ENCODE peak calls at places on chromosomes 5 and 9, in four cellular contexts. One of them, this sample, is unnamed.

GRCh38 chr5:57987552-57987951 is 472.3 kb downstream of the PLK2 start:
- DNase-seq in naive thymus-derived CD8-positive, alpha-beta T cell: no peak
- DNase-seq in stimulated activated CD4-positive, alpha-beta T cell treated with anti-CD3 and anti-CD28 coated beads, Interleukin-1b, Interleukin-23, amount 100 ng/mL, for 4 hours: no peak
- DNase-seq in natural killer cell treated with Interleukin-12 subunit alpha and Interleukin-12 subunit beta and Interleukin-15 and Interleukin-18, amount 100 ng/mL, for 72 hours: no peak
- DNase-seq in this sample: no peak

GRCh38 chr5:68027519-68027918 is 188.0 kb upstream of the PIK3R1 start:
- DNase-seq in natural killer cell treated with Interleukin-12 subunit alpha and Interleukin-12 subunit beta and Interleukin-15 and Interleukin-18, amount 100 ng/mL, for 72 hours: no peak
- DNase-seq in stimulated activated CD4-positive, alpha-beta T cell treated with anti-CD3 and anti-CD28 coated beads, Interleukin-1b, Interleukin-23, amount 100 ng/mL, for 4 hours: no peak
- DNase-seq in naive thymus-derived CD8-positive, alpha-beta T cell: no peak
- DNase-seq in this sample: no peak

GRCh38 chr5:22621084-22621483 is 232.1 kb downstream of the CDH12 start:
- DNase-seq in naive thymus-derived CD8-positive, alpha-beta T cell: no peak
- DNase-seq in natural killer cell treated with Interleukin-12 subunit alpha and Interleukin-12 subunit beta and Interleukin-15 and Interleukin-18, amount 100 ng/mL, for 72 hours: no peak
- DNase-seq in stimulated activated CD4-positive, alpha-beta T cell treated with anti-CD3 and anti-CD28 coated beads, Interleukin-1b, Interleukin-23, amount 100 ng/mL, for 4 hours: no peak
- DNase-seq in this sample: no peak

GRCh38 chr9:2424564-2425153 is 196.9 kb upstream of the VLDLR start:
- DNase-seq in naive thymus-derived CD8-positive, alpha-beta T cell: no peak
- DNase-seq in natural killer cell treated with Interleukin-12 subunit alpha and Interleukin-12 subunit beta and Interleukin-15 and Interleukin-18, amount 100 ng/mL, for 72 hours: no peak
- DNase-seq in stimulated activated CD4-positive, alpha-beta T cell treated with anti-CD3 and anti-CD28 coated beads, Interleukin-1b, Interleukin-23, amount 100 ng/mL, for 4 hours: no peak
- DNase-seq in this sample: no peak

GRCh38 chr9:87606921-87607521 is 109.4 kb downstream of the DAPK1 start:
- DNase-seq in stimulated activated CD4-positive, alpha-beta T cell treated with anti-CD3 and anti-CD28 coated beads, Interleukin-1b, Interleukin-23, amount 100 ng/mL, for 4 hours: no peak
- DNase-seq in natural killer cell treated with Interleukin-12 subunit alpha and Interleukin-12 subunit beta and Interleukin-15 and Interleukin-18, amount 100 ng/mL, for 72 hours: no peak
- DNase-seq in naive thymus-derived CD8-positive, alpha-beta T cell: no peak
- DNase-seq in this sample: no peak

GRCh38 chr5:73018892-73019291 is 63.1 kb downstream of the FCHO2 start:
- DNase-seq in natural killer cell treated with Interleukin-12 subunit alpha and Interleukin-12 subunit beta and Interleukin-15 and Interleukin-18, amount 100 ng/mL, for 72 hours: no peak
- DNase-seq in stimulated activated CD4-positive, alpha-beta T cell treated with anti-CD3 and anti-CD28 coated beads, Interleukin-1b, Interleukin-23, amount 100 ng/mL, for 4 hours: no peak
- DNase-seq in naive thymus-derived CD8-positive, alpha-beta T cell: no peak
- DNase-seq in this sample: no peak

GRCh38 chr5:33148076-33148501 is 292.7 kb upstream of the TARS1 start:
- DNase-seq in naive thymus-derived CD8-positive, alpha-beta T cell: no peak
- DNase-seq in stimulated activated CD4-positive, alpha-beta T cell treated with anti-CD3 and anti-CD28 coated beads, Interleukin-1b, Interleukin-23, amount 100 ng/mL, for 4 hours: no peak
- DNase-seq in natural killer cell treated with Interleukin-12 subunit alpha and Interleukin-12 subunit beta and Interleukin-15 and Interleukin-18, amount 100 ng/mL, for 72 hours: no peak
- DNase-seq in this sample: no peak

GRCh38 chr9:133237271-133237731 is 28.3 kb upstream of the OBP2B start:
- DNase-seq in stimulated activated CD4-positive, alpha-beta T cell treated with anti-CD3 and anti-CD28 coated beads, Interleukin-1b, Interleukin-23, amount 100 ng/mL, for 4 hours: no peak
- DNase-seq in natural killer cell treated with Interleukin-12 subunit alpha and Interleukin-12 subunit beta and Interleukin-15 and Interleukin-18, amount 100 ng/mL, for 72 hours: no peak
- DNase-seq in naive thymus-derived CD8-positive, alpha-beta T cell: no peak
- DNase-seq in this sample: no peak

GRCh38 chr9:121376214-121376830 is 6.3 kb upstream of the STOM start:
- DNase-seq in naive thymus-derived CD8-positive, alpha-beta T cell: peak
- DNase-seq in stimulated activated CD4-positive, alpha-beta T cell treated with anti-CD3 and anti-CD28 coated beads, Interleukin-1b, Interleukin-23, amount 100 ng/mL, for 4 hours: no peak
- DNase-seq in natural killer cell treated with Interleukin-12 subunit alpha and Interleukin-12 subunit beta and Interleukin-15 and Interleukin-18, amount 100 ng/mL, for 72 hours: no peak
- DNase-seq in this sample: no peak

GRCh38 chr5:43601454-43602260 is 1.3 kb upstream of the NNT start:
- DNase-seq in naive thymus-derived CD8-positive, alpha-beta T cell: no peak
- DNase-seq in natural killer cell treated with Interleukin-12 subunit alpha and Interleukin-12 subunit beta and Interleukin-15 and Interleukin-18, amount 100 ng/mL, for 72 hours: no peak
- DNase-seq in stimulated activated CD4-positive, alpha-beta T cell treated with anti-CD3 and anti-CD28 coated beads, Interleukin-1b, Interleukin-23, amount 100 ng/mL, for 4 hours: no peak
- DNase-seq in this sample: no peak

GRCh38 chr5:132671000-132671399 is 2.8 kb upstream of the IL4 start:
- DNase-seq in naive thymus-derived CD8-positive, alpha-beta T cell: no peak
- DNase-seq in natural killer cell treated with Interleukin-12 subunit alpha and Interleukin-12 subunit beta and Interleukin-15 and Interleukin-18, amount 100 ng/mL, for 72 hours: no peak
- DNase-seq in stimulated activated CD4-positive, alpha-beta T cell treated with anti-CD3 and anti-CD28 coated beads, Interleukin-1b, Interleukin-23, amount 100 ng/mL, for 4 hours: no peak
- DNase-seq in this sample: no peak

GRCh38 chr9:21906878-21907277 is 87.3 kb downstream of the CDKN2A start:
- DNase-seq in naive thymus-derived CD8-positive, alpha-beta T cell: no peak
- DNase-seq in natural killer cell treated with Interleukin-12 subunit alpha and Interleukin-12 subunit beta and Interleukin-15 and Interleukin-18, amount 100 ng/mL, for 72 hours: no peak
- DNase-seq in stimulated activated CD4-positive, alpha-beta T cell treated with anti-CD3 and anti-CD28 coated beads, Interleukin-1b, Interleukin-23, amount 100 ng/mL, for 4 hours: no peak
- DNase-seq in this sample: no peak

GRCh38 chr9:95224371-95225015 is 93.0 kb downstream of the FANCC start:
- DNase-seq in naive thymus-derived CD8-positive, alpha-beta T cell: no peak
- DNase-seq in stimulated activated CD4-positive, alpha-beta T cell treated with anti-CD3 and anti-CD28 coated beads, Interleukin-1b, Interleukin-23, amount 100 ng/mL, for 4 hours: no peak
- DNase-seq in natural killer cell treated with Interleukin-12 subunit alpha and Interleukin-12 subunit beta and Interleukin-15 and Interleukin-18, amount 100 ng/mL, for 72 hours: no peak
- DNase-seq in this sample: no peak

GRCh38 chr5:95903838-95904237 is 57.8 kb downstream of the ELL2 start:
- DNase-seq in stimulated activated CD4-positive, alpha-beta T cell treated with anti-CD3 and anti-CD28 coated beads, Interleukin-1b, Interleukin-23, amount 100 ng/mL, for 4 hours: no peak
- DNase-seq in naive thymus-derived CD8-positive, alpha-beta T cell: no peak
- DNase-seq in natural killer cell treated with Interleukin-12 subunit alpha and Interleukin-12 subunit beta and Interleukin-15 and Interleukin-18, amount 100 ng/mL, for 72 hours: no peak
- DNase-seq in this sample: no peak

GRCh38 chr5:62051747-62052146 is 254.3 kb upstream of the KIF2A start:
- DNase-seq in naive thymus-derived CD8-positive, alpha-beta T cell: no peak
- DNase-seq in natural killer cell treated with Interleukin-12 subunit alpha and Interleukin-12 subunit beta and Interleukin-15 and Interleukin-18, amount 100 ng/mL, for 72 hours: no peak
- DNase-seq in stimulated activated CD4-positive, alpha-beta T cell treated with anti-CD3 and anti-CD28 coated beads, Interleukin-1b, Interleukin-23, amount 100 ng/mL, for 4 hours: no peak
- DNase-seq in this sample: no peak

GRCh38 chr5:36374275-36374862 is 72.7 kb upstream of the RANBP3L start:
- DNase-seq in stimulated activated CD4-positive, alpha-beta T cell treated with anti-CD3 and anti-CD28 coated beads, Interleukin-1b, Interleukin-23, amount 100 ng/mL, for 4 hours: no peak
- DNase-seq in naive thymus-derived CD8-positive, alpha-beta T cell: no peak
- DNase-seq in natural killer cell treated with Interleukin-12 subunit alpha and Interleukin-12 subunit beta and Interleukin-15 and Interleukin-18, amount 100 ng/mL, for 72 hours: no peak
- DNase-seq in this sample: no peak

GRCh38 chr5:143913008-143913752 is 101.2 kb downstream of the HMHB1 start:
- DNase-seq in natural killer cell treated with Interleukin-12 subunit alpha and Interleukin-12 subunit beta and Interleukin-15 and Interleukin-18, amount 100 ng/mL, for 72 hours: no peak
- DNase-seq in naive thymus-derived CD8-positive, alpha-beta T cell: no peak
- DNase-seq in stimulated activated CD4-positive, alpha-beta T cell treated with anti-CD3 and anti-CD28 coated beads, Interleukin-1b, Interleukin-23, amount 100 ng/mL, for 4 hours: no peak
- DNase-seq in this sample: no peak

GRCh38 chr9:93082841-93083411 is 13.1 kb upstream of the CARD19 start:
- DNase-seq in natural killer cell treated with Interleukin-12 subunit alpha and Interleukin-12 subunit beta and Interleukin-15 and Interleukin-18, amount 100 ng/mL, for 72 hours: peak
- DNase-seq in naive thymus-derived CD8-positive, alpha-beta T cell: no peak
- DNase-seq in stimulated activated CD4-positive, alpha-beta T cell treated with anti-CD3 and anti-CD28 coated beads, Interleukin-1b, Interleukin-23, amount 100 ng/mL, for 4 hours: no peak
- DNase-seq in this sample: no peak

GRCh38 chr5:133921899-133922468 is 46.4 kb downstream of the C5orf15 start:
- DNase-seq in stimulated activated CD4-positive, alpha-beta T cell treated with anti-CD3 and anti-CD28 coated beads, Interleukin-1b, Interleukin-23, amount 100 ng/mL, for 4 hours: no peak
- DNase-seq in naive thymus-derived CD8-positive, alpha-beta T cell: no peak
- DNase-seq in natural killer cell treated with Interleukin-12 subunit alpha and Interleukin-12 subunit beta and Interleukin-15 and Interleukin-18, amount 100 ng/mL, for 72 hours: no peak
- DNase-seq in this sample: no peak

GRCh38 chr9:69385474-69386091 is 60.6 kb downstream of the ENTREP1 start:
- DNase-seq in stimulated activated CD4-positive, alpha-beta T cell treated with anti-CD3 and anti-CD28 coated beads, Interleukin-1b, Interleukin-23, amount 100 ng/mL, for 4 hours: no peak
- DNase-seq in natural killer cell treated with Interleukin-12 subunit alpha and Interleukin-12 subunit beta and Interleukin-15 and Interleukin-18, amount 100 ng/mL, for 72 hours: no peak
- DNase-seq in naive thymus-derived CD8-positive, alpha-beta T cell: no peak
- DNase-seq in this sample: no peak

GRCh38 chr9:69222953-69223352 is 48.9 kb downstream of the TJP2 start:
- DNase-seq in stimulated activated CD4-positive, alpha-beta T cell treated with anti-CD3 and anti-CD28 coated beads, Interleukin-1b, Interleukin-23, amount 100 ng/mL, for 4 hours: no peak
- DNase-seq in naive thymus-derived CD8-positive, alpha-beta T cell: no peak
- DNase-seq in natural killer cell treated with Interleukin-12 subunit alpha and Interleukin-12 subunit beta and Interleukin-15 and Interleukin-18, amount 100 ng/mL, for 72 hours: no peak
- DNase-seq in this sample: no peak

GRCh38 chr5:179346875-179347274 is 1.6 kb upstream of the ADAMTS2 start:
- DNase-seq in stimulated activated CD4-positive, alpha-beta T cell treated with anti-CD3 and anti-CD28 coated beads, Interleukin-1b, Interleukin-23, amount 100 ng/mL, for 4 hours: no peak
- DNase-seq in natural killer cell treated with Interleukin-12 subunit alpha and Interleukin-12 subunit beta and Interleukin-15 and Interleukin-18, amount 100 ng/mL, for 72 hours: no peak
- DNase-seq in naive thymus-derived CD8-positive, alpha-beta T cell: no peak
- DNase-seq in this sample: no peak

GRCh38 chr5:132466453-132467291 is 23.9 kb downstream of the IRF1 start:
- DNase-seq in naive thymus-derived CD8-positive, alpha-beta T cell: peak
- DNase-seq in stimulated activated CD4-positive, alpha-beta T cell treated with anti-CD3 and anti-CD28 coated beads, Interleukin-1b, Interleukin-23, amount 100 ng/mL, for 4 hours: no peak
- DNase-seq in natural killer cell treated with Interleukin-12 subunit alpha and Interleukin-12 subunit beta and Interleukin-15 and Interleukin-18, amount 100 ng/mL, for 72 hours: peak
- DNase-seq in this sample: peak

GRCh38 chr9:69376651-69377050 is 51.6 kb downstream of the ENTREP1 start:
- DNase-seq in natural killer cell treated with Interleukin-12 subunit alpha and Interleukin-12 subunit beta and Interleukin-15 and Interleukin-18, amount 100 ng/mL, for 72 hours: no peak
- DNase-seq in stimulated activated CD4-positive, alpha-beta T cell treated with anti-CD3 and anti-CD28 coated beads, Interleukin-1b, Interleukin-23, amount 100 ng/mL, for 4 hours: no peak
- DNase-seq in naive thymus-derived CD8-positive, alpha-beta T cell: no peak
- DNase-seq in this sample: no peak

GRCh38 chr5:143886621-143887301 is 74.8 kb downstream of the HMHB1 start:
- DNase-seq in stimulated activated CD4-positive, alpha-beta T cell treated with anti-CD3 and anti-CD28 coated beads, Interleukin-1b, Interleukin-23, amount 100 ng/mL, for 4 hours: no peak
- DNase-seq in natural killer cell treated with Interleukin-12 subunit alpha and Interleukin-12 subunit beta and Interleukin-15 and Interleukin-18, amount 100 ng/mL, for 72 hours: no peak
- DNase-seq in naive thymus-derived CD8-positive, alpha-beta T cell: no peak
- DNase-seq in this sample: no peak

GRCh38 chr5:83375049-83375710 is 96.4 kb upstream of the VCAN start:
- DNase-seq in natural killer cell treated with Interleukin-12 subunit alpha and Interleukin-12 subunit beta and Interleukin-15 and Interleukin-18, amount 100 ng/mL, for 72 hours: no peak
- DNase-seq in stimulated activated CD4-positive, alpha-beta T cell treated with anti-CD3 and anti-CD28 coated beads, Interleukin-1b, Interleukin-23, amount 100 ng/mL, for 4 hours: no peak
- DNase-seq in naive thymus-derived CD8-positive, alpha-beta T cell: no peak
- DNase-seq in this sample: no peak

GRCh38 chr9:104553261-104553660 is 15.7 kb upstream of the OR13C8 start:
- DNase-seq in stimulated activated CD4-positive, alpha-beta T cell treated with anti-CD3 and anti-CD28 coated beads, Interleukin-1b, Interleukin-23, amount 100 ng/mL, for 4 hours: no peak
- DNase-seq in naive thymus-derived CD8-positive, alpha-beta T cell: no peak
- DNase-seq in natural killer cell treated with Interleukin-12 subunit alpha and Interleukin-12 subunit beta and Interleukin-15 and Interleukin-18, amount 100 ng/mL, for 72 hours: no peak
- DNase-seq in this sample: no peak

GRCh38 chr5:172002840-172003512 is 3.5 kb downstream of the FBXW11 start:
- DNase-seq in natural killer cell treated with Interleukin-12 subunit alpha and Interleukin-12 subunit beta and Interleukin-15 and Interleukin-18, amount 100 ng/mL, for 72 hours: no peak
- DNase-seq in stimulated activated CD4-positive, alpha-beta T cell treated with anti-CD3 and anti-CD28 coated beads, Interleukin-1b, Interleukin-23, amount 100 ng/mL, for 4 hours: no peak
- DNase-seq in naive thymus-derived CD8-positive, alpha-beta T cell: no peak
- DNase-seq in this sample: no peak

GRCh38 chr5:148820778-148821395 is 5.5 kb upstream of the ADRB2 start:
- DNase-seq in natural killer cell treated with Interleukin-12 subunit alpha and Interleukin-12 subunit beta and Interleukin-15 and Interleukin-18, amount 100 ng/mL, for 72 hours: no peak
- DNase-seq in naive thymus-derived CD8-positive, alpha-beta T cell: peak
- DNase-seq in stimulated activated CD4-positive, alpha-beta T cell treated with anti-CD3 and anti-CD28 coated beads, Interleukin-1b, Interleukin-23, amount 100 ng/mL, for 4 hours: no peak
- DNase-seq in this sample: no peak

GRCh38 chr9:117448066-117448465 is 33.2 kb upstream of the ASTN2 start:
- DNase-seq in natural killer cell treated with Interleukin-12 subunit alpha and Interleukin-12 subunit beta and Interleukin-15 and Interleukin-18, amount 100 ng/mL, for 72 hours: no peak
- DNase-seq in naive thymus-derived CD8-positive, alpha-beta T cell: no peak
- DNase-seq in stimulated activated CD4-positive, alpha-beta T cell treated with anti-CD3 and anti-CD28 coated beads, Interleukin-1b, Interleukin-23, amount 100 ng/mL, for 4 hours: no peak
- DNase-seq in this sample: no peak

GRCh38 chr5:200985-201384 is 9.7 kb downstream of the LRRC14B start:
- DNase-seq in stimulated activated CD4-positive, alpha-beta T cell treated with anti-CD3 and anti-CD28 coated beads, Interleukin-1b, Interleukin-23, amount 100 ng/mL, for 4 hours: no peak
- DNase-seq in naive thymus-derived CD8-positive, alpha-beta T cell: no peak
- DNase-seq in natural killer cell treated with Interleukin-12 subunit alpha and Interleukin-12 subunit beta and Interleukin-15 and Interleukin-18, amount 100 ng/mL, for 72 hours: no peak
- DNase-seq in this sample: no peak

GRCh38 chr5:173245319-173246134 is 10.5 kb upstream of the NKX2-5 start:
- DNase-seq in natural killer cell treated with Interleukin-12 subunit alpha and Interleukin-12 subunit beta and Interleukin-15 and Interleukin-18, amount 100 ng/mL, for 72 hours: no peak
- DNase-seq in naive thymus-derived CD8-positive, alpha-beta T cell: no peak
- DNase-seq in stimulated activated CD4-positive, alpha-beta T cell treated with anti-CD3 and anti-CD28 coated beads, Interleukin-1b, Interleukin-23, amount 100 ng/mL, for 4 hours: no peak
- DNase-seq in this sample: no peak

GRCh38 chr5:88979244-88979643 is 96.3 kb upstream of the MEF2C start:
- DNase-seq in naive thymus-derived CD8-positive, alpha-beta T cell: no peak
- DNase-seq in natural killer cell treated with Interleukin-12 subunit alpha and Interleukin-12 subunit beta and Interleukin-15 and Interleukin-18, amount 100 ng/mL, for 72 hours: no peak
- DNase-seq in stimulated activated CD4-positive, alpha-beta T cell treated with anti-CD3 and anti-CD28 coated beads, Interleukin-1b, Interleukin-23, amount 100 ng/mL, for 4 hours: no peak
- DNase-seq in this sample: no peak

GRCh38 chr9:95506692-95507455 is 9.9 kb downstream of the PTCH1 start:
- DNase-seq in natural killer cell treated with Interleukin-12 subunit alpha and Interleukin-12 subunit beta and Interleukin-15 and Interleukin-18, amount 100 ng/mL, for 72 hours: no peak
- DNase-seq in stimulated activated CD4-positive, alpha-beta T cell treated with anti-CD3 and anti-CD28 coated beads, Interleukin-1b, Interleukin-23, amount 100 ng/mL, for 4 hours: no peak
- DNase-seq in naive thymus-derived CD8-positive, alpha-beta T cell: peak
- DNase-seq in this sample: peak

GRCh38 chr5:158910782-158911692 is 188.7 kb downstream of the EBF1 start:
- DNase-seq in stimulated activated CD4-positive, alpha-beta T cell treated with anti-CD3 and anti-CD28 coated beads, Interleukin-1b, Interleukin-23, amount 100 ng/mL, for 4 hours: no peak
- DNase-seq in natural killer cell treated with Interleukin-12 subunit alpha and Interleukin-12 subunit beta and Interleukin-15 and Interleukin-18, amount 100 ng/mL, for 72 hours: no peak
- DNase-seq in naive thymus-derived CD8-positive, alpha-beta T cell: no peak
- DNase-seq in this sample: no peak

GRCh38 chr5:111507276-111507675 is 5.1 kb downstream of the STARD4 start:
- DNase-seq in naive thymus-derived CD8-positive, alpha-beta T cell: no peak
- DNase-seq in stimulated activated CD4-positive, alpha-beta T cell treated with anti-CD3 and anti-CD28 coated beads, Interleukin-1b, Interleukin-23, amount 100 ng/mL, for 4 hours: no peak
- DNase-seq in natural killer cell treated with Interleukin-12 subunit alpha and Interleukin-12 subunit beta and Interleukin-15 and Interleukin-18, amount 100 ng/mL, for 72 hours: no peak
- DNase-seq in this sample: no peak

GRCh38 chr5:140488914-140489313 is 58.5 kb upstream of the EIF4EBP3 start:
- DNase-seq in naive thymus-derived CD8-positive, alpha-beta T cell: no peak
- DNase-seq in stimulated activated CD4-positive, alpha-beta T cell treated with anti-CD3 and anti-CD28 coated beads, Interleukin-1b, Interleukin-23, amount 100 ng/mL, for 4 hours: no peak
- DNase-seq in natural killer cell treated with Interleukin-12 subunit alpha and Interleukin-12 subunit beta and Interleukin-15 and Interleukin-18, amount 100 ng/mL, for 72 hours: no peak
- DNase-seq in this sample: no peak

GRCh38 chr5:144566747-144567415 is 396.2 kb downstream of the KCTD16 start:
- DNase-seq in naive thymus-derived CD8-positive, alpha-beta T cell: no peak
- DNase-seq in natural killer cell treated with Interleukin-12 subunit alpha and Interleukin-12 subunit beta and Interleukin-15 and Interleukin-18, amount 100 ng/mL, for 72 hours: no peak
- DNase-seq in stimulated activated CD4-positive, alpha-beta T cell treated with anti-CD3 and anti-CD28 coated beads, Interleukin-1b, Interleukin-23, amount 100 ng/mL, for 4 hours: no peak
- DNase-seq in this sample: no peak

This sample was measured in GF-D8.